ENCODE peak calls at places on chromosome 4, in seven cellular contexts. R is heart left ventricle, B is A549, K is OCI-LY7, H is psoas muscle, P is upper lobe of right lung, X is WERI-Rb-1. Y is an unnamed sample.

GRCh38 chr4:8817813-8818062 is 53.9 kb downstream of the HMX1 start:
- DNase-seq in R (no peak), X (no peak), P (peak), H (no peak), B (no peak), K (no peak), Y (no peak)

GRCh38 chr4:55574252-55574651 is 17.8 kb downstream of the PDCL2 start:
- DNase-seq in R (no peak), X (no peak), H (no peak), P (no peak), B (no peak), K (no peak), Y (no peak)

GRCh38 chr4:184324939-184325477 is 107.3 kb upstream of the ENPP6 start:
- DNase-seq in K (no peak), P (no peak), R (no peak), X (no peak), B (no peak), H (no peak), Y (no peak)

GRCh38 chr4:52552778-52553177 is 106.3 kb downstream of the USP46 start:
- DNase-seq in P (no peak), B (no peak), R (no peak), X (no peak), H (no peak), K (no peak), Y (no peak)

GRCh38 chr4:89724716-89725115 is 112.2 kb downstream of the SNCA start:
- DNase-seq in X (no peak), K (no peak), H (no peak), P (no peak), R (no peak), B (no peak), Y (peak)

GRCh38 chr4:174284181-174284886 is 623 bp downstream of the CEP44 start:
- DNase-seq in R (no peak), H (no peak), P (no peak), K (no peak), B (peak), X (no peak), Y (peak)

GRCh38 chr4:98539299-98539698 is 119.1 kb downstream of the TSPAN5 start:
- DNase-seq in B (no peak), X (no peak), K (no peak), P (no peak), H (no peak), R (no peak), Y (no peak)

GRCh38 chr4:137226900-137227299 is 305.4 kb downstream of the PCDH18 start:
- DNase-seq in H (no peak), P (no peak), X (peak), B (no peak), K (no peak), R (no peak), Y (peak)

GRCh38 chr4:41232406-41232805 is 18.1 kb upstream of the APBB2 start:
- DNase-seq in K (peak), H (no peak), B (no peak), R (no peak), X (no peak), P (no peak), Y (no peak)

GRCh38 chr4:155667538-155668511 is 1.2 kb downstream of the GUCY1A1 start:
- DNase-seq in K (no peak), P (peak), X (peak), B (no peak), R (peak), H (peak), Y (peak)

GRCh38 chr4:39698424-39699009 is 581 bp downstream of the UBE2K start:
- DNase-seq in R (peak), H (peak), P (peak), X (peak), B (peak), K (no peak), Y (peak)

GRCh38 chr4:86670739-86671138 is 76.6 kb downstream of the PTPN13 start:
- DNase-seq in H (no peak), P (no peak), B (no peak), R (no peak), X (no peak), K (no peak), Y (peak)

GRCh38 chr4:111020961-111021360 is 398.1 kb upstream of the PITX2 start:
- DNase-seq in B (no peak), K (no peak), H (no peak), R (no peak), X (no peak), P (no peak), Y (no peak)

GRCh38 chr4:138007572-138007971 is 234.6 kb downstream of the SLC7A11 start:
- DNase-seq in K (no peak), X (no peak), R (no peak), B (no peak), P (no peak), H (no peak), Y (no peak)

GRCh38 chr4:109440948-109441347 is 7.3 kb downstream of the SEC24B start:
- DNase-seq in K (no peak), H (no peak), P (no peak), B (no peak), R (no peak), X (no peak), Y (peak)

GRCh38 chr4:59920414-59920813 is 1279.7 kb upstream of the ADGRL3 start:
- DNase-seq in K (no peak), P (no peak), R (no peak), H (no peak), B (no peak), X (no peak), Y (no peak)

GRCh38 chr4:83535945-83536648 is at the start of gene GPAT3:
- DNase-seq in R (peak), X (peak), B (peak), H (peak), K (no peak), P (peak), Y (peak)

GRCh38 chr4:89382439-89382838 is 74.8 kb upstream of the GPRIN3 start:
- DNase-seq in X (no peak), P (no peak), K (no peak), R (no peak), B (no peak), H (no peak), Y (no peak)

GRCh38 chr4:84565951-84566350 is 17.0 kb upstream of the CDS1 start:
- DNase-seq in K (no peak), X (no peak), B (no peak), P (no peak), H (no peak), R (no peak), Y (no peak)

GRCh38 chr4:924107-925096 is 7.7 kb downstream of the GAK start:
- DNase-seq in P (peak), H (no peak), X (peak), R (no peak), B (no peak), K (peak), Y (no peak)

GRCh38 chr4:169040559-169041261 is 30.7 kb upstream of the CBR4 start:
- DNase-seq in H (no peak), R (no peak), P (no peak), K (no peak), B (no peak), X (no peak), Y (no peak)

GRCh38 chr4:20095805-20096541 is 155.7 kb upstream of the SLIT2 start:
- DNase-seq in B (no peak), H (no peak), K (no peak), R (no peak), P (no peak), X (no peak), Y (no peak)

GRCh38 chr4:163107754-163108153 is 58.9 kb downstream of the NAF1 start:
- DNase-seq in B (no peak), P (no peak), R (no peak), H (no peak), X (no peak), K (no peak), Y (no peak)

GRCh38 chr4:164876680-164877324 is at the start of gene APELA:
- DNase-seq in P (no peak), X (no peak), B (no peak), H (no peak), K (no peak), R (no peak), Y (no peak)

GRCh38 chr4:15592799-15593198 is 62.4 kb downstream of the FBXL5 start:
- DNase-seq in P (no peak), X (no peak), K (no peak), H (no peak), R (no peak), B (no peak), Y (no peak)

GRCh38 chr4:53763813-53764597 is 172.7 kb upstream of the LNX1 start:
- DNase-seq in R (no peak), K (no peak), B (no peak), P (no peak), X (no peak), H (no peak), Y (peak)

GRCh38 chr4:53767503-53767902 is 176.2 kb upstream of the LNX1 start:
- DNase-seq in B (no peak), R (no peak), K (no peak), H (no peak), P (no peak), X (no peak), Y (no peak)

DNA sequence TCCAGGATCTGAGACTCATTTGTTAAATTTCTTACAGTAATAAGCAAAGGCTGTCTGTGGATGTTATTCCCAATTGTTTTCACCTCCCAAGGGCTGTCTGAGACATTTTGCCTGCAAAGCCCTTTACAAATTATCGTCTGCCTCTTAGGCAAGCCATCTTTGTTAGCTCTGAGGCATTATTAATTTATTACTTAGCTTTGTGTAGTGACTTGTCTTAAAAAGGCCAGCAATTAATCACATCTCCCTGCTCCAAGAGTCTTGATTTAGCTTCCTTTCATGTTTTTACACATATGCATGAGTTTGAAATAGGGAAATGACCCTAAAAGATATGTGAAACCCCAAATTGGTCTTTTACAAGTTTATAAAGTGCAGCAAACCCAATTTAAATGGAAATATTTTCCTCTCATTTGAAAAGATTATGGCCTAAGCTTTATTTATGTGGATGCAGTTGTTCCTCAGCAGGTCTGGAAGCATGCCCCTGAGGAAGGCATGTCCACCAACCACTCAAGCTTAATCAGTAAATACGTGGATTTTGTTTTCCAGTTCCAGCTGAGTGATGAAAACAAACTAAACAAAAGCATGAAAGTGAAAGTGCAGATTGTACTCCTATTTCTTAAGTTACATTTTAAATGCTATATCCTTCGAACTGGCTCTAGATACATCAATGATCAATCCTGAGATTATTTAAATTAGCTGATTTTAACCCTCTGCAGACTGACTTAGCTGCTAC is 173.6 kb upstream of the LNX1 start:
- DNase-seq in H (no peak), B (no peak), X (no peak), P (no peak), K (no peak), R (no peak), Y (no peak)
- H3K27ac ChIP-seq in H (no peak), B (peak), X (no peak), P (peak), K (no peak), R (no peak), Y (no peak)

GRCh38 chr4:113294910-113295309 is 245.5 kb downstream of the ANK2 start:
- DNase-seq in P (no peak), K (no peak), H (no peak), X (no peak), B (no peak), R (no peak), Y (no peak)
- TF ChIP-seq CTCF in P (no peak), K (peak), H (no peak), X (no peak), B (peak), R (no peak), Y (peak)

GRCh38 chr4:185590982-185591381 is 55.7 kb upstream of the PDLIM3 start:
- DNase-seq in R (no peak), K (no peak), H (no peak), X (no peak), P (no peak), B (no peak), Y (no peak)
- H3K27ac ChIP-seq in R (peak), K (no peak), H (peak), X (no peak), P (no peak), B (no peak), Y (no peak)

DNA sequence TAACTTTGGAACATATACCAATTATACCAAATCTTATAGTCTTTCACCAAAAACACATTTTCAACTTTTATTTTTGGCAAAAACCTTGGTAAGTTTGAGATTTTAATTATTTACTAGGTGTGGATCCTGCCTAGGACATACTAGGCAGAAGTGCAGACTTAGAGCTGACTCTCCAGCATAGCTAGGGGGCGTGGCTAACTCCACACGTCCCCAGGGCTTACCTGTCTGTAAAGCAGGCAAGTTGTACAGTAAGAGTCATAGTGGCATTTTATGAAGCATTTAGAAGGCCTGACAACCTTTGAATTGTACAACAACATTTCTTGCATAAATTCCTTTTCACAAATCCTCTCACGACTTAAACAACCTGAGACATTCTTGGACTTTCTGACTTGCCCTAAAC is 19.2 kb upstream of the GRPEL1 start:
- DNase-seq in B (no peak), X (no peak), P (no peak), H (no peak), R (no peak), K (no peak), Y (no peak)
- TF ChIP-seq CTCF in B (no peak), X (no peak), P (no peak), H (no peak), R (no peak), K (no peak), Y (no peak)

Y was measured in RWPE1.